ENCODE peak calls at places on chromosome 12, in four cellular contexts. P, U, G and I are unnamed samples.

GRCh38 chr12:78441737-78442453 is 422.7 kb upstream of the SYT1 start:
- DNase-seq in U (no peak), G (no peak), P (no peak), I (no peak)

GRCh38 chr12:96487214-96487613 is 2.2 kb upstream of the CFAP54 start:
- DNase-seq in U (no peak), G (no peak), P (peak; percentile 81), I (no peak)

GRCh38 chr12:118874698-118875548 is 106.4 kb upstream of the SRRM4 start:
- DNase-seq in U (no peak), P (no peak), G (peak; percentile 89), I (no peak)

GRCh38 chr12:5689773-5690172 is 255.3 kb downstream of the ANO2 start:
- DNase-seq in G (peak; percentile 65), U (no peak), P (no peak), I (peak; percentile 20)

GRCh38 chr12:117494833-117495714 is 133.6 kb upstream of the NOS1 start:
- DNase-seq in P (no peak), U (peak; percentile 86), G (peak; percentile 66), I (peak; percentile 51)

GRCh38 chr12:65631621-65632111 is 192.6 kb upstream of the HMGA2 start:
- DNase-seq in U (no peak), G (no peak), P (peak; percentile 100), I (peak; percentile 64)

GRCh38 chr12:113222730-113223531 is 1.7 kb downstream of the TPCN1 start:
- DNase-seq in P (peak; percentile 15), U (peak; percentile 87), G (peak; percentile 73), I (peak; percentile 89)

GRCh38 chr12:6821674-6822433 is at the start of gene GPR162:
- DNase-seq in G (peak; percentile 95), U (peak; percentile 59), P (no peak), I (peak; percentile 82)

GRCh38 chr12:1851126-1851791 is 30.9 kb downstream of the LRTM2 start:
- DNase-seq in G (no peak), U (no peak), P (peak; percentile 75), I (no peak)

GRCh38 chr12:29164477-29165163 is 15.5 kb downstream of the FAR2 start:
- DNase-seq in P (peak; percentile 47), U (no peak), G (no peak), I (peak; percentile 46)

DNA sequence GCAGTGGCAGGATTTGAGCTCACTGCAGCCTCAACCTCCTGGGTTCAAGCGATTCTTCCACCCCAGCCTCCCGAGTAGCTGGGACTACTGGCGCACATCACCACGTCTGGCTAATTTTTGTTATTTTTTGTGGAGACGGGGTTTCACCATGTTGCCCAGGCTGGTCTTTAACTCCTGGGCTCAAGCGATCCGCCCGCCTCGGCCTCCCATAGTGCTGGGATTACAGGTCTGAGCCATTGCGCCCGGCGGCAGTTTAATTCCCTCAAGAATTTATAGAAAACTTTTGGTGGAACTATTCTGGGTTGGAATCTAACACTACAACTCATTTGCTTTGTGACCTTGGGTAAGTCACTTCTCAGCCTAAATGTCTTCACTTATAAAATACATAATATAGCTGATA is 1.8 kb upstream of the SP1 start:
- DNase-seq in U (no peak), G (no peak), P (no peak), I (no peak)
- H3K4me3 ChIP-seq in U (no peak overlapping the region), G (no peak overlapping the region), P (no peak overlapping the region), I (no peak overlapping the region)

GRCh38 chr12:68932701-68933563 is at the start of gene CPM:
- DNase-seq in P (peak; percentile 56), G (peak; percentile 90), U (peak; percentile 89), I (peak; percentile 90)

GRCh38 chr12:68932123-68932700 is 759 bp downstream of the CPM start:
- DNase-seq in P (no peak), U (peak; percentile 27), G (no peak), I (no peak)

GRCh38 chr12:68934392-68934791 is 1.4 kb upstream of the CPM start:
- DNase-seq in G (no peak), P (no peak), U (no peak), I (no peak)

GRCh38 chr12:68930178-68930577 is 2.8 kb downstream of the CPM start:
- DNase-seq in P (no peak), U (no peak), G (no peak), I (no peak)

GRCh38 chr12:68933564-68933893 is 558 bp upstream of the CPM start:
- DNase-seq in U (no peak), G (no peak), P (no peak), I (no peak)
- H3K27ac ChIP-seq in U (peak overlapping the region; percentile 74), G (no peak overlapping the region), P (no peak overlapping the region), I (no peak overlapping the region)

GRCh38 chr12:114405449-114406271 is at the start of gene TBX5:
- DNase-seq in G (peak; percentile 88), P (no peak), U (no peak), I (peak; percentile 62)

GRCh38 chr12:114403044-114403689 is 2.8 kb downstream of the TBX5 start:
- DNase-seq in G (peak; percentile 97), P (no peak), U (no peak), I (peak; percentile 50)

GRCh38 chr12:114403690-114404450 is 2.1 kb downstream of the TBX5 start:
- DNase-seq in P (no peak), U (no peak), G (peak; percentile 84), I (no peak)

GRCh38 chr12:114405199-114405448 is 820 bp downstream of the TBX5 start:
- DNase-seq in G (no peak), P (no peak), U (no peak), I (no peak)

DNA sequence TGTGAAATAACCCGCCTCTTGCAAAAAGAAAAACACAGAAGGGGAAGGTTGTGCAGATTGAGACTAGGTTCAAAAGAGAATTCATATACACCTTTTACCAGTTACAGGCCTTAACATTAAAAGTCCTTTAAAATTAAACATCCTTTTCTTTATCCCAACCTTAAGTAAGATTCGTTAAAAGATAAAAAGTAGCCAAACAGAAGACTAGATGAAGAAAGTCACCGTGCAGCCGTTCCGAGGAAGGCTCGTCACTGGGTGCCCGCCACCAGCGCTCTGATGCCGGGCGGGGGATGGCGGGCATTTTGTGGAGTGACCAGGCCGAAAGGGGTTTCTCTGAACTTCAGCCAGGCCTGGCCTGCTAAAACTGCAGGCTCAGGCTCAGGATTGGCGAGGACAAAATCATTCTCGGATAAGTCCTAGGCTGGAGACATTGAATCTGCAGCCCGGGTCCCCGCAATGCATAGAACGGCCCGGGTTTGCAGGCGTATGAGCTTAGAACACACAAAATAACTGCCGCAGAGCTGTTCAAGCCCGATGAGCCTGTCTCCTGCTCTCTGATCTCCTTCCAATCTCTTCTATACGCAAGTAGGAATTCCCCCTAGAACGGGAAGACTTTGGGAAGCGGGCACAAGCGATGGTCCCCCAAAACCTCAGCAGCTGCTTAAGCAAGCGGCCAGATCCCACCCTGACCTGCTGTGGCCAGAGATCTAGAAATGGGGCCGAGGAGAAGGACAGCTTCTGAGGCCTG is 1.3 kb downstream of the TBX5 start:
- DNase-seq in U (no peak), G (peak; percentile 77), P (no peak), I (no peak)
- H3K4me3 ChIP-seq in U (no peak overlapping the region), G (no peak overlapping the region), P (no peak overlapping the region), I (peak overlapping the region; percentile 19)

GRCh38 chr12:49647280-49647679 is 23.9 kb downstream of the PRPF40B start:
- DNase-seq in U (no peak), G (no peak), P (no peak), I (no peak)
- H3K27ac ChIP-seq in U (no peak overlapping the region), G (no peak overlapping the region), P (no peak overlapping the region), I (no peak overlapping the region)

GRCh38 chr12:54052745-54053624 is 650 bp upstream of the HOXC4 start:
- DNase-seq in U (no peak), P (no peak), G (peak; percentile 73), I (peak; percentile 51)

GRCh38 chr12:54050479-54050805 is 3.2 kb upstream of the HOXC4 start:
- DNase-seq in U (no peak), P (no peak), G (no peak), I (no peak)

GRCh38 chr12:54049164-54049563 is 4.5 kb upstream of the HOXC4 start:
- DNase-seq in G (no peak), P (no peak), U (no peak), I (no peak)

GRCh38 chr12:54051916-54052744 is 1.5 kb upstream of the HOXC4 start:
- DNase-seq in P (no peak), U (no peak), G (no peak), I (peak; percentile 66)

GRCh38 chr12:54051081-54051912 is 2.3 kb upstream of the HOXC4 start:
- DNase-seq in G (peak; percentile 65), U (no peak), P (peak; percentile 80), I (no peak)
- H3K4me3 ChIP-seq in G (no peak overlapping the region), U (no peak overlapping the region), P (no peak overlapping the region), I (no peak overlapping the region)